ENCODE peak calls at places on chromosome 15, in seven cellular contexts. One of them, this sample, is unnamed.
A peak's percentile ranks its signal among the peaks of the same experiment; 100 is the strongest.

GRCh38 chr15:85412956-85413854 is 32.8 kb downstream of the AKAP13 start:
- DNase-seq in GM03348: peak; percentile 74
- DNase-seq in choroid plexus epithelial cell: peak; percentile 95
- DNase-seq in stimulated activated CD8-positive, alpha-beta memory T cell treated with anti-CD3 and anti-CD28 coated beads, Interleukin-12 subunit alpha, Interleukin-12 subunit beta, amount 100 ng/mL, for 4 hours: peak; percentile 50
- DNase-seq in dermis blood vessel endothelial cell: peak; percentile 99
- DNase-seq in T-helper 9 cell: peak; percentile 49
- DNase-seq in left cardiac atrium: peak; percentile 65
- DNase-seq in this sample: peak; percentile 74

GRCh38 chr15:74669627-74670026 is 26.2 kb downstream of the EDC3 start:
- DNase-seq in GM03348: no peak
- DNase-seq in choroid plexus epithelial cell: no peak
- DNase-seq in stimulated activated CD8-positive, alpha-beta memory T cell treated with anti-CD3 and anti-CD28 coated beads, Interleukin-12 subunit alpha, Interleukin-12 subunit beta, amount 100 ng/mL, for 4 hours: no peak
- DNase-seq in dermis blood vessel endothelial cell: no peak
- DNase-seq in T-helper 9 cell: no peak
- DNase-seq in left cardiac atrium: no peak
- DNase-seq in this sample: no peak

GRCh38 chr15:73352082-73352481 is 16.7 kb downstream of the HCN4 start:
- DNase-seq in GM03348: no peak
- DNase-seq in choroid plexus epithelial cell: no peak
- DNase-seq in stimulated activated CD8-positive, alpha-beta memory T cell treated with anti-CD3 and anti-CD28 coated beads, Interleukin-12 subunit alpha, Interleukin-12 subunit beta, amount 100 ng/mL, for 4 hours: no peak
- DNase-seq in dermis blood vessel endothelial cell: no peak
- DNase-seq in T-helper 9 cell: no peak
- DNase-seq in left cardiac atrium: peak; percentile 60
- DNase-seq in this sample: no peak

GRCh38 chr15:85477730-85478129 is 97.3 kb downstream of the AKAP13 start:
- DNase-seq in GM03348: peak; percentile 31
- DNase-seq in choroid plexus epithelial cell: peak; percentile 82
- DNase-seq in stimulated activated CD8-positive, alpha-beta memory T cell treated with anti-CD3 and anti-CD28 coated beads, Interleukin-12 subunit alpha, Interleukin-12 subunit beta, amount 100 ng/mL, for 4 hours: no peak
- DNase-seq in dermis blood vessel endothelial cell: peak; percentile 81
- DNase-seq in T-helper 9 cell: no peak
- DNase-seq in left cardiac atrium: no peak
- DNase-seq in this sample: peak; percentile 61

GRCh38 chr15:99127773-99128172 is 22.9 kb downstream of the SYNM start:
- DNase-seq in GM03348: no peak
- DNase-seq in choroid plexus epithelial cell: no peak
- DNase-seq in stimulated activated CD8-positive, alpha-beta memory T cell treated with anti-CD3 and anti-CD28 coated beads, Interleukin-12 subunit alpha, Interleukin-12 subunit beta, amount 100 ng/mL, for 4 hours: no peak
- DNase-seq in dermis blood vessel endothelial cell: no peak
- DNase-seq in T-helper 9 cell: no peak
- DNase-seq in left cardiac atrium: no peak
- DNase-seq in this sample: no peak

GRCh38 chr15:40501487-40501886 is 30.7 kb downstream of the CHST14 start:
- DNase-seq in GM03348: no peak
- DNase-seq in choroid plexus epithelial cell: no peak
- DNase-seq in stimulated activated CD8-positive, alpha-beta memory T cell treated with anti-CD3 and anti-CD28 coated beads, Interleukin-12 subunit alpha, Interleukin-12 subunit beta, amount 100 ng/mL, for 4 hours: no peak
- DNase-seq in dermis blood vessel endothelial cell: no peak
- DNase-seq in T-helper 9 cell: no peak
- DNase-seq in left cardiac atrium: no peak
- DNase-seq in this sample: no peak

GRCh38 chr15:84905016-84905916 is 20.8 kb downstream of the SLC28A1 start:
- DNase-seq in GM03348: no peak
- DNase-seq in choroid plexus epithelial cell: no peak
- DNase-seq in stimulated activated CD8-positive, alpha-beta memory T cell treated with anti-CD3 and anti-CD28 coated beads, Interleukin-12 subunit alpha, Interleukin-12 subunit beta, amount 100 ng/mL, for 4 hours: no peak
- DNase-seq in dermis blood vessel endothelial cell: no peak
- DNase-seq in T-helper 9 cell: no peak
- DNase-seq in left cardiac atrium: no peak
- DNase-seq in this sample: no peak

GRCh38 chr15:52247032-52247431 is 48.6 kb downstream of the MYO5C start:
- DNase-seq in GM03348: no peak
- DNase-seq in choroid plexus epithelial cell: peak; percentile 98
- DNase-seq in stimulated activated CD8-positive, alpha-beta memory T cell treated with anti-CD3 and anti-CD28 coated beads, Interleukin-12 subunit alpha, Interleukin-12 subunit beta, amount 100 ng/mL, for 4 hours: no peak
- DNase-seq in dermis blood vessel endothelial cell: no peak
- DNase-seq in T-helper 9 cell: no peak
- DNase-seq in left cardiac atrium: no peak
- DNase-seq in this sample: no peak

GRCh38 chr15:78051622-78052405 is 25.7 kb downstream of the TBC1D2B start:
- DNase-seq in GM03348: no peak
- DNase-seq in choroid plexus epithelial cell: peak; percentile 79
- DNase-seq in stimulated activated CD8-positive, alpha-beta memory T cell treated with anti-CD3 and anti-CD28 coated beads, Interleukin-12 subunit alpha, Interleukin-12 subunit beta, amount 100 ng/mL, for 4 hours: no peak
- DNase-seq in dermis blood vessel endothelial cell: peak; percentile 63
- DNase-seq in T-helper 9 cell: no peak
- DNase-seq in left cardiac atrium: no peak
- DNase-seq in this sample: peak; percentile 68

GRCh38 chr15:62912808-62913207 is 129.7 kb upstream of the TPM1 start:
- DNase-seq in GM03348: no peak
- DNase-seq in choroid plexus epithelial cell: peak; percentile 41
- DNase-seq in stimulated activated CD8-positive, alpha-beta memory T cell treated with anti-CD3 and anti-CD28 coated beads, Interleukin-12 subunit alpha, Interleukin-12 subunit beta, amount 100 ng/mL, for 4 hours: no peak
- DNase-seq in dermis blood vessel endothelial cell: no peak
- DNase-seq in T-helper 9 cell: no peak
- DNase-seq in left cardiac atrium: no peak
- DNase-seq in this sample: no peak

GRCh38 chr15:44738340-44738984 is 2.1 kb downstream of the TRIM69 start:
- DNase-seq in GM03348: peak; percentile 71
- DNase-seq in choroid plexus epithelial cell: peak; percentile 77
- DNase-seq in stimulated activated CD8-positive, alpha-beta memory T cell treated with anti-CD3 and anti-CD28 coated beads, Interleukin-12 subunit alpha, Interleukin-12 subunit beta, amount 100 ng/mL, for 4 hours: no peak
- DNase-seq in dermis blood vessel endothelial cell: peak; percentile 72
- DNase-seq in T-helper 9 cell: no peak
- DNase-seq in left cardiac atrium: no peak
- DNase-seq in this sample: peak; percentile 85

GRCh38 chr15:96340611-96341464 is 10.3 kb downstream of the NR2F2 start:
- DNase-seq in GM03348: peak; percentile 74
- DNase-seq in choroid plexus epithelial cell: peak; percentile 71
- DNase-seq in stimulated activated CD8-positive, alpha-beta memory T cell treated with anti-CD3 and anti-CD28 coated beads, Interleukin-12 subunit alpha, Interleukin-12 subunit beta, amount 100 ng/mL, for 4 hours: no peak
- DNase-seq in dermis blood vessel endothelial cell: peak; percentile 70
- DNase-seq in T-helper 9 cell: no peak
- DNase-seq in left cardiac atrium: no peak
- DNase-seq in this sample: peak; percentile 86

GRCh38 chr15:70555713-70556112 is 207.6 kb downstream of the UACA start:
- DNase-seq in GM03348: no peak
- DNase-seq in choroid plexus epithelial cell: no peak
- DNase-seq in stimulated activated CD8-positive, alpha-beta memory T cell treated with anti-CD3 and anti-CD28 coated beads, Interleukin-12 subunit alpha, Interleukin-12 subunit beta, amount 100 ng/mL, for 4 hours: no peak
- DNase-seq in dermis blood vessel endothelial cell: no peak
- DNase-seq in T-helper 9 cell: no peak
- DNase-seq in left cardiac atrium: no peak
- DNase-seq in this sample: no peak

GRCh38 chr15:100761253-100761935 is 118.2 kb upstream of the ALDH1A3 start:
- DNase-seq in GM03348: no peak
- DNase-seq in choroid plexus epithelial cell: no peak
- DNase-seq in stimulated activated CD8-positive, alpha-beta memory T cell treated with anti-CD3 and anti-CD28 coated beads, Interleukin-12 subunit alpha, Interleukin-12 subunit beta, amount 100 ng/mL, for 4 hours: no peak
- DNase-seq in dermis blood vessel endothelial cell: no peak
- DNase-seq in T-helper 9 cell: no peak
- DNase-seq in left cardiac atrium: no peak
- DNase-seq in this sample: no peak

GRCh38 chr15:85424154-85424553 is 43.8 kb downstream of the AKAP13 start:
- DNase-seq in GM03348: no peak
- DNase-seq in choroid plexus epithelial cell: no peak
- DNase-seq in stimulated activated CD8-positive, alpha-beta memory T cell treated with anti-CD3 and anti-CD28 coated beads, Interleukin-12 subunit alpha, Interleukin-12 subunit beta, amount 100 ng/mL, for 4 hours: no peak
- DNase-seq in dermis blood vessel endothelial cell: no peak
- DNase-seq in T-helper 9 cell: no peak
- DNase-seq in left cardiac atrium: no peak
- DNase-seq in this sample: no peak

GRCh38 chr15:89067751-89068150 is 20.5 kb upstream of the ABHD2 start:
- DNase-seq in GM03348: no peak
- DNase-seq in choroid plexus epithelial cell: peak; percentile 25
- DNase-seq in stimulated activated CD8-positive, alpha-beta memory T cell treated with anti-CD3 and anti-CD28 coated beads, Interleukin-12 subunit alpha, Interleukin-12 subunit beta, amount 100 ng/mL, for 4 hours: no peak
- DNase-seq in dermis blood vessel endothelial cell: no peak
- DNase-seq in T-helper 9 cell: no peak
- DNase-seq in left cardiac atrium: no peak
- DNase-seq in this sample: no peak

This sample was measured in A673.